ENCODE peak calls at places on chromosomes 7 and 10, in four cellular contexts. W is H9, X is IMR-90, B is H1. P is an unnamed sample.
A peak's percentile ranks its signal among the peaks of the same experiment; 100 is the strongest.

GRCh38 chr7:79810945-79811344 is 323.7 kb upstream of the GNAI1 start:
- DNase-seq in B (no peak), W (no peak), X (peak; percentile 45), P (no peak)

GRCh38 chr10:129780901-129781795 is 182.9 kb downstream of the EBF3 start:
- DNase-seq in B (no peak), X (no peak), W (no peak), P (no peak)

GRCh38 chr7:28533731-28534531 is 121.6 kb downstream of the CREB5 start:
- DNase-seq in X (peak; percentile 78), B (no peak), W (no peak), P (no peak)

GRCh38 chr10:71509444-71509843 is 112.7 kb downstream of the CDH23 start:
- DNase-seq in X (no peak), W (no peak), B (no peak), P (no peak)

GRCh38 chr7:80463272-80463920 is 48.5 kb downstream of the GNAT3 start:
- DNase-seq in X (peak; percentile 62), B (no peak), W (no peak), P (no peak)

GRCh38 chr7:127946847-127947246 is 84.4 kb downstream of the LRRC4 start:
- DNase-seq in B (no peak), X (peak; percentile 54), W (no peak), P (no peak)

GRCh38 chr10:8800426-8800825 is 745.9 kb downstream of the GATA3 start:
- DNase-seq in W (no peak), X (no peak), B (no peak), P (peak; percentile 10)

GRCh38 chr10:80555415-80555814 is 17.7 kb downstream of the SH2D4B start:
- DNase-seq in X (no peak), B (peak; percentile 37), W (no peak), P (peak; percentile 32)

GRCh38 chr7:21361413-21362130 is 66.3 kb upstream of the SP4 start:
- DNase-seq in X (no peak), W (no peak), B (no peak), P (no peak)

GRCh38 chr7:21902240-21902639 is 43.5 kb downstream of the CDCA7L start:
- DNase-seq in B (no peak), X (peak; percentile 54), W (no peak), P (no peak)

GRCh38 chr7:3956949-3957348 is 655.9 kb downstream of the SDK1 start:
- DNase-seq in B (no peak), W (no peak), X (no peak), P (no peak)

GRCh38 chr10:63114031-63114814 is 18.9 kb upstream of the NRBF2 start:
- DNase-seq in X (peak; percentile 88), W (no peak), B (no peak), P (no peak)

GRCh38 chr7:22137466-22137865 is 191.8 kb upstream of the CDCA7L start:
- DNase-seq in W (no peak), B (no peak), X (peak; percentile 38), P (no peak)

GRCh38 chr10:114024876-114025609 is 18.6 kb upstream of the ADRB1 start:
- DNase-seq in X (peak; percentile 20), B (no peak), W (no peak), P (no peak)

GRCh38 chr7:130154501-130155317 is 50.5 kb downstream of the TMEM209 start:
- DNase-seq in X (no peak), B (peak; percentile 84), W (peak; percentile 76), P (peak; percentile 57)

GRCh38 chr7:23713285-23714235 is 3.5 kb downstream of the STK31 start:
- DNase-seq in W (no peak), B (no peak), X (peak; percentile 90), P (no peak)

GRCh38 chr7:148204639-148205292 is 385.8 kb upstream of the C7orf33 start:
- DNase-seq in B (no peak), X (no peak), W (no peak), P (no peak)

GRCh38 chr10:124233546-124234138 is 140.2 kb upstream of the CHST15 start:
- DNase-seq in B (no peak), X (no peak), W (no peak), P (no peak)

GRCh38 chr10:127117125-127117524 is 79.3 kb downstream of the INSYN2A start:
- DNase-seq in X (peak; percentile 64), W (peak; percentile 60), B (peak; percentile 86), P (peak; percentile 68)

GRCh38 chr10:8300925-8301707 is 246.6 kb downstream of the GATA3 start:
- DNase-seq in X (no peak), W (no peak), B (no peak), P (no peak)

GRCh38 chr7:50371551-50372021 is 67.1 kb downstream of the IKZF1 start:
- DNase-seq in X (no peak), W (no peak), B (no peak), P (no peak)

GRCh38 chr7:101924171-101924570 is 106.7 kb downstream of the CUX1 start:
- DNase-seq in X (peak; percentile 86), B (no peak), W (no peak), P (no peak)

GRCh38 chr10:119315128-119316001 is 108.0 kb downstream of the GRK5 start:
- DNase-seq in W (peak; percentile 79), B (no peak), X (peak; percentile 98), P (peak; percentile 90)

GRCh38 chr7:28272461-28272877 is 91.9 kb upstream of the JAZF1 start:
- DNase-seq in W (peak; percentile 74), X (peak; percentile 68), B (no peak), P (peak; percentile 76)

GRCh38 chr7:71871446-71871845 is 540.7 kb downstream of the CALN1 start:
- DNase-seq in X (no peak), W (no peak), B (no peak), P (peak; percentile 36)

GRCh38 chr10:117537436-117537903 is 5.1 kb upstream of the EMX2 start:
- DNase-seq in B (no peak), W (peak; percentile 48), X (no peak), P (peak; percentile 29)

GRCh38 chr7:95342642-95343252 is 18.4 kb upstream of the PON1 start:
- DNase-seq in B (no peak), W (peak; percentile 53), X (no peak), P (peak; percentile 60)

GRCh38 chr7:123573896-123574467 is 16.4 kb upstream of the NDUFA5 start:
- DNase-seq in X (no peak), W (no peak), B (no peak), P (no peak)
- H4K5ac ChIP-seq in X (no peak overlapping the region), W (no peak overlapping the region), B (no peak overlapping the region), P (no peak overlapping the region)

DNA sequence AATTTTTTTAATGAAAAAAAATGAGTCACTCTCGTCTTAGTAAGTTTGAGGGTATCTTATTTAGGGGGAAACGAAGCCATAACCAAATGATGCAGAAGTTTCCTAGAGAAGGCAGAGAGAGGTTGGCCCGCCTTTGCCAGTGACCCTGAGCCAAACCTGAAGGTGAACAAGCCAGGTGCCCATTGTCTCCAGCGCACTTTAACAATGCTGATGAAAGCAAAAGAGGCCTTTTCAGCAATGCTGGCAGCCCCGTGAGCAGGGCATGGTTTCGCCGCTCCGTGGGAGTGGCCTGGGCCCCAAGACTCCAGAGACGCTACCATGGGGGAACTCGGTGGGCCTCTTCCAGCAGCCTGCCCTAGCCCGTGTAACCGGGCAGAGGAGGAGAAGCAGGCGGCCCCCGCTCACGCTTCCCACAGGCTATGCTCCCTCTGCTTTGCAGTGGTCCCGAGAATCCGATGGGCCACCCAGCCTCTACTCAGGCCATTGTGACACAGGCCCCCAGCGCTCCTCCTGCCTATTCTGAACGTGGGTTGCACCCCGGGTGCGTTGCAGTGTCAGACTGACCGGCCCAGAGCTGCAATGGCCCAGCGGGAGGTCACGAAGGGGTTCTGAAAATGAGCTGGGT is 14.0 kb upstream of the UNCX start:
- DNase-seq in W (no peak), B (peak; percentile 46), X (no peak), P (no peak)
- H3K56ac ChIP-seq in W (no peak overlapping the region), B (no peak overlapping the region), X (no peak overlapping the region), P (no peak overlapping the region)

GRCh38 chr7:131642429-131642828 is 86.0 kb upstream of the PODXL start:
- DNase-seq in X (no peak), W (no peak), B (no peak), P (no peak)

GRCh38 chr7:131637846-131638245 is 81.4 kb upstream of the PODXL start:
- DNase-seq in W (peak; percentile 62), X (no peak), B (no peak), P (peak; percentile 90)

GRCh38 chr7:131640686-131641085 is 84.3 kb upstream of the PODXL start:
- DNase-seq in W (no peak), X (no peak), B (no peak), P (no peak)

GRCh38 chr7:131636092-131636491 is 79.7 kb upstream of the PODXL start:
- DNase-seq in W (no peak), X (no peak), B (no peak), P (no peak)

DNA sequence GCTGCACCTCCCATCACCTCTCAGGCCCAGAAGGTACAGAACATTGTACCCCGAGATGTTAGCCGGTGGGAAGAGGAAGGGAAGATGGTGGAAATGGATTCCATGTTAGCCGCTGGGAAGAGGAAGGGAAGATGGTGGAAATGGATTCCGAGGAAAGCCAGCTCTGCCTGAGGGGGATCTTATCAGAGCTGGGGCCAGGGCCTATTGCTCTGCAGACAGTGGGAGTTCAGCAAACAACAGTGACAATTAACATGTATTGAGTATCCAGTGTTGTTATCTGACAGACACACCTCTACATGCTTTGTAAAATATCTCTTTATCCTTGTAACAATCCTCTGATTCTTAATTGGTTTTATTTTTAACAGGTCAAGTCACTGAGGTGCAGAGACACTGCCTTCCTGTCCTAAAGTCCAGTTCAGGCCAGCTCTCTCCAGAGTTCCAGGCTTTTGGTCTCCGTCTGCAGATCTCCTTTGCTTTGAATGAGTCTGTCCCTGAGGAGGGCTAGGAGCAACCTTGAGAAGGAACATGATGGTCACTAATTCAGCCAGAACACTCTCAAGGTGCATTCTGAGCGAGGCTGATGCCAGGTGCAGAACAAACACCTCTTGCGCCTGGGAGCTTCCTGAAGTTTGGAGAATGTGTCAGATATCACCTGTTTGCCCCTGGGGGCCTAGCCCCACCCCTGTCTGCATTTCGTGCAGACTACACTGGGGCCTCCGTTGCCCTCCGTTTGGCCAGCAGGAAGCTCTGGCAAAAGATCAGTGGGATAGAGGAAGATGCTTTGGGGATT is 82.4 kb upstream of the PODXL start:
- DNase-seq in W (no peak), B (no peak), X (no peak), P (peak; percentile 77)
- H2BK15ac ChIP-seq in W (no peak overlapping the region), B (peak overlapping the region; percentile 65), X (no peak overlapping the region), P (no peak overlapping the region)

GRCh38 chr7:49297958-49298357 is 373.6 kb downstream of the CDC14C start:
- DNase-seq in W (no peak), X (no peak), B (no peak), P (no peak)
- H4K5ac ChIP-seq in W (no peak overlapping the region), X (no peak overlapping the region), B (no peak overlapping the region), P (no peak overlapping the region)

GRCh38 chr7:53940483-53940882 is 601.7 kb upstream of the VSTM2A start:
- DNase-seq in X (no peak), B (no peak), W (no peak), P (no peak)
- H3K56ac ChIP-seq in X (no peak overlapping the region), B (no peak overlapping the region), W (no peak overlapping the region), P (no peak overlapping the region)

DNA sequence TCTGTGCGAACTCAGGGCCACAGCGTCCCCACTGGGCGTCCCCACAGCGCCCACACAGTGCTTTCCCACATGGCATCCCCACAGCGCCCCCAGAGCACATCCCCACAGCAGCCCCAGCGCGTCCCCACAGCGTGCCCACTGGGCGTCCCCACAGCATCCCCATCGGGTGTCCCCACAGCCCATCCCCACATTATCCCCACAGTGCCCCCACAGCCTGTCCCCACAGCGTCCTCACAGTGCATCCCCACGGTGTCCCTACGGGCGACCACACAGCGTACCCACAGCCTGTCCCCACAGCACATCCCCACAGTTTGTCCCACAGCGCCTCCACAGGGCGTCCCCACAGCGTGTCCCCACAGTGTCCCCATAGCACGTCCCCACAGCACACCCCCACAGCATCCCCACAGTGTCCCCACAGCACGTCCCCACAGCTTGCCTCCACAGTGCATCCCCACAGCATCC is 131.6 kb downstream of the ACTR3B start:
- DNase-seq in W (no peak), B (no peak), X (no peak), P (no peak)
- H2BK15ac ChIP-seq in W (no peak overlapping the region), B (peak overlapping the region; percentile 61), X (no peak overlapping the region), P (no peak overlapping the region)

GRCh38 chr10:100153239-100153840 is 32.5 kb downstream of the ERLIN1 start:
- DNase-seq in W (no peak), B (no peak), X (no peak), P (no peak)
- H4K5ac ChIP-seq in W (no peak overlapping the region), B (no peak overlapping the region), X (no peak overlapping the region), P (no peak overlapping the region)